ENCODE peak calls at places on chromosomes 5 and 9, in nine cellular contexts. G is hepatocyte, L is pancreas, Q is suprapubic skin, O is endothelial cell of umbilical vein, F is IMR-90, Y is esophagus muscularis mucosa, N is cardiac muscle cell, D is A549. X is an unnamed sample.

GRCh38 chr9:124329393-124329792 is 71.6 kb downstream of the NEK6 start:
- DNase-seq in F (no peak), Q (no peak), G (no peak), D (no peak), Y (no peak), N (no peak), O (no peak), L (peak), X (no peak)

GRCh38 chr9:87383341-87384150 is 114.1 kb upstream of the DAPK1 start:
- DNase-seq in D (no peak), O (no peak), F (no peak), Q (no peak), G (no peak), N (no peak), Y (no peak), L (no peak), X (no peak)

GRCh38 chr5:30994170-30994569 is 199.3 kb upstream of the CDH6 start:
- DNase-seq in N (no peak), L (no peak), F (no peak), Q (no peak), D (no peak), Y (no peak), O (no peak), G (no peak), X (no peak)

GRCh38 chr9:132894343-132894742 is 15.6 kb downstream of the SPACA9 start:
- DNase-seq in Q (peak), D (no peak), L (no peak), Y (no peak), N (no peak), F (no peak), G (no peak), O (no peak), X (no peak)

GRCh38 chr9:121340676-121341392 is 29.2 kb downstream of the STOM start:
- DNase-seq in Y (no peak), D (no peak), G (no peak), N (no peak), L (no peak), Q (no peak), F (peak), O (no peak), X (no peak)

GRCh38 chr9:76676857-76677256 is 87.4 kb upstream of the PCA3 start:
- DNase-seq in O (peak), Y (no peak), D (no peak), F (no peak), Q (no peak), G (no peak), N (no peak), L (no peak), X (no peak)

GRCh38 chr5:169272731-169273401 is 28.1 kb downstream of the SLIT3 start:
- DNase-seq in O (no peak), F (no peak), L (no peak), G (no peak), D (no peak), Y (no peak), N (no peak), Q (no peak), X (no peak)

GRCh38 chr9:128685636-128686489 is 3.2 kb upstream of the SET start:
- DNase-seq in Q (no peak), N (no peak), F (no peak), G (peak), L (no peak), Y (no peak), D (no peak), O (no peak), X (no peak)

GRCh38 chr9:110691002-110691549 is 22.5 kb downstream of the MUSK start:
- DNase-seq in F (peak), D (no peak), Q (no peak), O (peak), N (no peak), L (no peak), Y (no peak), G (no peak), X (no peak)

GRCh38 chr9:78533500-78533899 is 236.6 kb downstream of the PSAT1 start:
- DNase-seq in F (peak), Y (no peak), D (no peak), Q (no peak), N (no peak), G (no peak), L (no peak), O (no peak), X (no peak)

GRCh38 chr9:7844283-7844682 is 44.7 kb upstream of the DMAC1 start:
- DNase-seq in N (peak), G (peak), L (no peak), Y (no peak), F (peak), Q (no peak), D (no peak), O (peak), X (peak)

GRCh38 chr5:10607023-10607665 is 43.3 kb downstream of the ANKRD33B start:
- DNase-seq in L (no peak), O (peak), N (peak), F (peak), G (no peak), D (no peak), Y (no peak), Q (no peak), X (no peak)

GRCh38 chr9:99419099-99419498 is 197.0 kb downstream of the SEC61B start:
- DNase-seq in D (no peak), F (peak), N (no peak), L (no peak), Q (no peak), Y (no peak), G (no peak), O (no peak), X (no peak)

GRCh38 chr5:94028001-94028400 is 286.6 kb upstream of the POU5F2 start:
- DNase-seq in Y (no peak), L (no peak), Q (no peak), D (no peak), O (no peak), N (no peak), F (peak), G (peak), X (peak)

GRCh38 chr5:93593476-93594060 is 10.5 kb downstream of the NR2F1 start:
- DNase-seq in D (no peak), Q (no peak), L (no peak), O (no peak), N (no peak), Y (peak), G (no peak), F (no peak), X (no peak)

GRCh38 chr5:401216-402034 is 41.6 kb upstream of the EXOC3 start:
- DNase-seq in Y (peak), Q (peak), O (no peak), N (no peak), G (no peak), L (no peak), F (no peak), D (no peak), X (no peak)

GRCh38 chr5:133321833-133322420 is 270.1 kb downstream of the HSPA4 start:
- DNase-seq in Y (no peak), D (no peak), L (no peak), G (no peak), N (no peak), Q (no peak), O (no peak), F (no peak), X (no peak)

GRCh38 chr9:115400801-115401200 is 282.8 kb upstream of the TNC start:
- DNase-seq in Y (no peak), N (no peak), F (peak), D (no peak), Q (no peak), G (no peak), O (no peak), L (no peak), X (no peak)

GRCh38 chr9:13648676-13649075 is 369.2 kb upstream of the MPDZ start:
- DNase-seq in G (no peak), Q (no peak), F (no peak), L (no peak), Y (no peak), O (peak), D (no peak), N (no peak), X (no peak)

GRCh38 chr9:95772320-95773060 is 103.0 kb upstream of the ERCC6L2 start:
- DNase-seq in N (peak), F (peak), Y (no peak), D (no peak), Q (no peak), G (peak), O (no peak), L (no peak), X (no peak)

GRCh38 chr5:174317261-174317894 is 271.9 kb downstream of the NSG2 start:
- DNase-seq in Q (peak), D (peak), N (peak), O (no peak), G (peak), L (no peak), Y (no peak), F (peak), X (no peak)

GRCh38 chr9:75200892-75201470 is 112.7 kb downstream of the OSTF1 start:
- DNase-seq in F (peak), Y (no peak), Q (no peak), G (peak), D (peak), O (peak), N (peak), L (no peak), X (peak)

DNA sequence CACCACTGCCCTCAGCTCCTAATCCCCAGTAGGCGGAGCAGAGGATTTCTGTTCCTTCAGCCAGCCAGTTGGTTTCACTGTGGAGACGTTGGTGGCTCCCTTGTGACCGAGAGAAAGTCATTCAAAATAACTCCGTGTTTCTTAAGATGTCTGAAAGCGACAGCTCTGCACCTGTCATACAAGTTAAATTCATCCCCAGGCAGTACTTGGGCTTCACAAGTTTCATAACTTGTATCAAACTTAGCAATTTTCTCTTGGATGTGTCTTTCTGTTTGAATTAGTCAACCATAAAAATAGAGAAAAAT is 410 bp upstream of the CDKN2B start:
- DNase-seq in Y (no peak), Q (no peak), N (no peak), O (no peak), G (no peak), L (no peak), F (no peak), D (no peak), X (no peak)
- TF ChIP-seq CTCF in Y (no peak), Q (no peak), N (peak), O (no peak), G (no peak), L (no peak), F (peak), D (no peak), X (no peak)

DNA sequence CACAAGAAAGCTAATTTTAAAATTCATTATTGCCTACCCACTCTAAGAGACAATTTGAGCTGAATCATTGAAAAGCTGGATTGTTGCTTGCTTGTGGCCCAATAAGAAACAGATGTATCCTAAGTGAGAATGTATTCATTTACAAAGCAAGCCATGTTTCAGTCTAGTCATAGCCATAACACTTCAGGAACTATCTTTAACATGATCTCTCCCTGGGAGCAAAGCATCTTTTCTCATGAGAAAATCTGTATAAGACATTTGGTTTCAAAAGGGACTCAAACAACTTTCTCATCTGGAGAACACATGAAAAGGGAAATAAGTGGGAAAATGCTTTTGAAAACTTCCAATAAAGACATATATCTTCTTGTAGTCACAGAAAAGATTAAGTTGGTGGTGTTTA is 48.3 kb upstream of the PCSK1 start:
- DNase-seq in O (no peak), L (no peak), G (no peak), Q (no peak), Y (no peak), N (no peak), F (no peak), D (no peak), X (no peak)
- H3K27ac ChIP-seq in O (no peak), L (no peak), G (no peak), Q (no peak), Y (no peak), N (no peak), F (no peak), D (no peak), X (no peak)

DNA sequence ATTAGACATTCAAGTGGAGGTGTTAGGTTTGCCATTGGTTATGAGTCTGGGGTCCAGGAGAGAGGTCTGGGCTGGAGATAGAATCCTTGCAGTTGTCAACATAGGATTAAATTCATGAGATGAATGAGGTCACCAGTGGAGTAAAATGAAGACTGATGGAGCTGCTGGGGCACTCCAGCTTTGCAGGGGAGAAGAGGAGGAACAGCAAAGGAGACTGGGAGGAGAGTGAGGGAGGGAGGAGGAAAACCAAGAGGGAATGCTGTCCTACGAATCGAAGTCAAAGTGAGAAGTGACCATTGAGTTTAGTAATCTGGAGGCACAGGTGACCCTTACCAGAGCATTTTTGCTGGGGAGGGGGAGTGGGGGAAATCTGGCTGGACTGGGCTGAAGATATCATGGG is 178.2 kb upstream of the NR3C1 start:
- DNase-seq in Y (no peak), G (no peak), L (no peak), D (no peak), N (no peak), Q (no peak), F (no peak), O (no peak), X (no peak)
- TF ChIP-seq CTCF in Y (no peak), G (no peak), L (no peak), D (no peak), N (no peak), Q (no peak), F (no peak), O (no peak), X (no peak)

GRCh38 chr5:164115420-164115819 is 610.0 kb downstream of the MAT2B start:
- DNase-seq in F (no peak), G (no peak), D (no peak), N (no peak), Y (no peak), Q (no peak), O (no peak), L (no peak), X (no peak)
- H3K27ac ChIP-seq in F (no peak), G (no peak), D (no peak), N (no peak), Y (no peak), Q (no peak), O (no peak), L (no peak), X (no peak)

DNA sequence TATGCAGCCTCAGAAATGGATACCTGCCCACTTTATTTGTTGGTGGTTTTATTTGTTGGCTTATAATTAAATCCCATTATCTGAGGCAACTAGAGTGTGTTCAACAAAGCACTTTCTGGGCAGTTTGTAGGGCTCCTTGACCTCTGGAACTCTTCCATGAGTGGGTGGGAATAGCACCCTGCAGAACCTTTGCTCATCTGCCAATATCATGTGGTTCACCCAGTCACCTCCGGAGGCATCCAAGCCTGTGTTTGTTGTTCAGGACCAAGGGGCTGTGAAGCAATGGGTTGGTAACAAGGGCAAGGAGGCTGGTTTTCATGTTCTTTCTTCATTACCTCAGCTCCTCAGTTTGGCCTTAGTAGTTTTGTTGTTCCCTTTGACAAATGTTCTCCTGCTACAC is 314.0 kb downstream of the NDUFS4 start:
- DNase-seq in G (peak), F (no peak), L (no peak), O (no peak), Y (no peak), D (no peak), Q (no peak), N (no peak), X (no peak)
- TF ChIP-seq CTCF in G (no peak), F (no peak), L (no peak), O (no peak), Y (no peak), D (no peak), Q (no peak), N (peak), X (peak)

GRCh38 chr5:14011089-14012004 is 66.9 kb upstream of the DNAH5 start:
- DNase-seq in D (peak), O (peak), F (peak), Y (peak), N (peak), L (peak), Q (peak), G (peak), X (peak)

GRCh38 chr5:14006823-14007510 is 62.5 kb upstream of the DNAH5 start:
- DNase-seq in D (no peak), Q (no peak), O (no peak), N (no peak), L (no peak), G (no peak), F (no peak), Y (peak), X (no peak)

GRCh38 chr5:14008819-14009311 is 64.4 kb upstream of the DNAH5 start:
- DNase-seq in Q (no peak), Y (peak), G (peak), N (no peak), D (no peak), F (peak), L (no peak), O (no peak), X (no peak)

GRCh38 chr5:14004598-14005394 is 60.3 kb upstream of the DNAH5 start:
- DNase-seq in F (peak), O (no peak), Q (no peak), L (no peak), N (no peak), G (no peak), D (no peak), Y (peak), X (no peak)

GRCh38 chr5:14009575-14009974 is 65.1 kb upstream of the DNAH5 start:
- DNase-seq in D (no peak), O (no peak), F (peak), G (no peak), Q (no peak), Y (peak), N (no peak), L (no peak), X (no peak)
- H3K27ac ChIP-seq in D (peak), O (no peak), F (peak), G (peak), Q (no peak), Y (peak), N (no peak), L (peak), X (no peak)

GRCh38 chr5:73111536-73111935 is 8.8 kb upstream of the TMEM171 start:
- DNase-seq in D (no peak), N (no peak), G (no peak), O (no peak), Q (no peak), Y (no peak), F (no peak), L (no peak), X (no peak)

GRCh38 chr5:73103885-73104284 is 16.5 kb upstream of the TMEM171 start:
- DNase-seq in Q (no peak), G (no peak), N (no peak), O (no peak), F (no peak), D (no peak), L (no peak), Y (no peak), X (no peak)

GRCh38 chr5:73104326-73104725 is 16.0 kb upstream of the TMEM171 start:
- DNase-seq in N (no peak), O (no peak), L (no peak), G (no peak), D (no peak), Q (no peak), Y (no peak), F (no peak), X (no peak)

GRCh38 chr5:73106335-73106734 is 14.0 kb upstream of the TMEM171 start:
- DNase-seq in O (no peak), G (no peak), L (no peak), Q (no peak), F (no peak), N (no peak), Y (no peak), D (no peak), X (no peak)
- TF ChIP-seq CTCF in O (no peak), G (no peak), L (no peak), Q (no peak), F (no peak), N (no peak), Y (no peak), D (no peak), X (no peak)

DNA sequence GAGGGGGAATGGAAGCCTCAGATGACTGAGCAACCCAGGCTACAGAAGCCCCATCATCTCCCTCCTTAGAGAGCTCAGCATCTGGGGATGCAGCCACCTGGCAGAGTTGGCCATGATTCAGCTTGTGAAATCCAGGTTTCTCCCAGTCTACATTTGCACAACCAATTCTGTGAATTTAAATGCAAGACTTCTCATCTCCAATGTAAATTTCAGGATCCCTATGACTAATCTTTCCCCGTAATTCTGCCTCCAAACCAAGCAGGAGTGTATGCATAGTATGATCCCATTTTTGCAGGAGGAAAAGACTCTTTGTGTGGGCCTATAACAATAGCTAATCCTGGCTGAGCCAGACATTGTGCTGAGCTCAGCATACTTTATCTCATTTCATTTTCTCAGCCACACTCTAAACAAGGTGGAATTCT is 59.6 kb upstream of the IL17B start:
- DNase-seq in Y (no peak), Q (no peak), O (no peak), L (no peak), N (no peak), D (no peak), G (no peak), F (peak), X (peak)
- H3K27ac ChIP-seq in Y (no peak), Q (peak), O (no peak), L (no peak), N (no peak), D (peak), G (no peak), F (no peak), X (peak)

DNA sequence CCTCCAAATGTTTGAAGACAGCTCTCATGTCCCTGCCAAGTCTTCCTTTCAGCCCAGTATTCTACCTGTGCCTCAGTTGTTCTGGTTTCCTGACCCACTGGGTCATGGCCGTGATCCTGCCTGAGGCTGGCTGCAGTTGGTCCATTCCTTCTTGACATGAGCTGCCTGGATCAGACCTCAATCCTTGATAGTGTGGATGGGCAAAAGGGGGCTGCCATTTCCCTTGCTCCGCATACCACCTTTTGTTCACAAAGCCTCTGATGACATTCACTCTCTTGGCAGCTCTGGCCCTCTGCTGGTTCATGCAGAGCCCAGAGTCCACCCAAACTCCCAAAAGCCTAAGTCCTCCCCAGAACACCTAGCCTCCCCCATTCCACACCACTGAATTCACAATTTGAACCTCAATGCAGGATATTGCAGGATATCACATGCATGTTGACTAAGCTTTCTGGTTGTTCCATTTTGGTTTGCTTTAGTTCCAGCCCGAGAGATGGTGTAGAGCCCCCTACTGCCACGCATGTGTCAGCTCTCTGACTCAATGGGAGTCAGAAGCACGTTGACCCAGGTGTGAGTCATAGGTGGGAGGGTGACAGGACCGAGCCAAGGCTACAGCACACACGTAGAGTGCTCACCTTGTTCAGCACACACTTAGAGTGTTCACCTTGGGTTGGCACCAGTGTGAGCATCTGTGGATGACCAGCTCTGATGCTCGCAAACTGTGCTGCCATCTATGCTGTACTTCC is 137.2 kb downstream of the MTX3 start:
- DNase-seq in G (no peak), O (no peak), N (no peak), L (no peak), D (no peak), F (peak), Q (peak), Y (no peak), X (peak)
- TF ChIP-seq CTCF in G (no peak), O (no peak), N (no peak), L (no peak), D (no peak), F (no peak), Q (no peak), Y (no peak), X (peak)

X was measured in foreskin keratinocyte.